ENCODE peak calls at places on chromosomes 11 and 22, in eight cellular contexts. One of them, this sample, is unnamed. For H3K9me3, the result is how much of the 10 kb centered on the place peaks cover.

GRCh38 chr22:20567993-20568417 is 60.6 kb downstream of the MED15 start:
- DNase-seq in body of pancreas: no peak
- DNase-seq in upper lobe of right lung: peak
- DNase-seq in lower lobe of right lung: no peak
- DNase-seq in HCT116: peak
- DNase-seq in CD4-positive, alpha-beta memory T cell: no peak
- DNase-seq in uterus: no peak
- DNase-seq in Peyer's patch: no peak
- DNase-seq in this sample: no peak

GRCh38 chr11:35794850-35795249 is 132.3 kb downstream of the TRIM44 start:
- DNase-seq in body of pancreas: no peak
- DNase-seq in upper lobe of right lung: no peak
- DNase-seq in lower lobe of right lung: no peak
- DNase-seq in HCT116: no peak
- DNase-seq in CD4-positive, alpha-beta memory T cell: no peak
- DNase-seq in uterus: no peak
- DNase-seq in Peyer's patch: no peak
- DNase-seq in this sample: no peak

GRCh38 chr11:30018443-30018842 is 1.6 kb upstream of the KCNA4 start:
- DNase-seq in body of pancreas: peak
- DNase-seq in upper lobe of right lung: no peak
- DNase-seq in lower lobe of right lung: no peak
- DNase-seq in HCT116: no peak
- DNase-seq in CD4-positive, alpha-beta memory T cell: no peak
- DNase-seq in uterus: no peak
- DNase-seq in Peyer's patch: no peak
- DNase-seq in this sample: no peak

GRCh38 chr11:118998822-118999221 is 884 bp downstream of the CENATAC start:
- DNase-seq in body of pancreas: no peak
- DNase-seq in upper lobe of right lung: no peak
- DNase-seq in lower lobe of right lung: no peak
- DNase-seq in HCT116: peak
- DNase-seq in CD4-positive, alpha-beta memory T cell: no peak
- DNase-seq in uterus: no peak
- DNase-seq in Peyer's patch: no peak
- DNase-seq in this sample: no peak

GRCh38 chr11:116776522-116776984 is 3.8 kb upstream of the BUD13 start:
- DNase-seq in body of pancreas: no peak
- DNase-seq in upper lobe of right lung: no peak
- DNase-seq in lower lobe of right lung: no peak
- DNase-seq in HCT116: no peak
- DNase-seq in CD4-positive, alpha-beta memory T cell: no peak
- DNase-seq in uterus: no peak
- DNase-seq in Peyer's patch: no peak
- DNase-seq in this sample: no peak

GRCh38 chr11:68312117-68312779 is at the start of gene LRP5:
- DNase-seq in body of pancreas: peak
- DNase-seq in upper lobe of right lung: peak
- DNase-seq in lower lobe of right lung: no peak
- DNase-seq in HCT116: no peak
- DNase-seq in CD4-positive, alpha-beta memory T cell: no peak
- DNase-seq in uterus: no peak
- DNase-seq in Peyer's patch: peak
- DNase-seq in this sample: peak

GRCh38 chr11:115333106-115333505 is 171.1 kb downstream of the CADM1 start:
- DNase-seq in body of pancreas: no peak
- DNase-seq in upper lobe of right lung: no peak
- DNase-seq in lower lobe of right lung: no peak
- DNase-seq in HCT116: no peak
- DNase-seq in CD4-positive, alpha-beta memory T cell: no peak
- DNase-seq in uterus: no peak
- DNase-seq in Peyer's patch: no peak
- DNase-seq in this sample: no peak

GRCh38 chr22:23763579-23764331 is 965 bp downstream of the C22orf15 start:
- DNase-seq in body of pancreas: no peak
- DNase-seq in upper lobe of right lung: peak
- DNase-seq in lower lobe of right lung: peak
- DNase-seq in HCT116: no peak
- DNase-seq in CD4-positive, alpha-beta memory T cell: peak
- DNase-seq in uterus: no peak
- DNase-seq in Peyer's patch: peak
- DNase-seq in this sample: no peak

GRCh38 chr11:133952199-133953190 is 4.3 kb downstream of the IGSF9B start:
- DNase-seq in body of pancreas: no peak
- DNase-seq in upper lobe of right lung: no peak
- DNase-seq in lower lobe of right lung: no peak
- DNase-seq in HCT116: no peak
- DNase-seq in CD4-positive, alpha-beta memory T cell: no peak
- DNase-seq in uterus: no peak
- DNase-seq in Peyer's patch: no peak
- DNase-seq in this sample: no peak

DNA sequence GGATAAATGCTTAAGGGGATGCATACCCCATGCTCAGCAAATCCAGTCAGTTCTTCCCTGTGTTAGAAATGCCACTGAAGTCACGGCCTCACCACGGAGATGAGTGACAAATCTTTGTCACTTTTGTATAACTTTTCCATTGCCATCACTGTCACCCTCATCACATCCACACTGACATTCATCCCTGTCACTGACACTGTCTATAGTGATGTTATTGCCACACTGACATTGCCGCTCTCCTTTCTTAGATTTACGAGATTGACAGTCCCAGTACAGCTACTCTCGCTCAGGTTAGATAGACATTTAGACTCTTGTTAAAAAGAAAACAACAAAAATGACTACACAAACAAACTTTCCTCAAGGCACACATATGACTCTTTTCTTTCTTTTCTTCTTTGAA is 910.7 kb upstream of the CNTN5 start:
- DNase-seq in body of pancreas: no peak
- DNase-seq in upper lobe of right lung: no peak
- DNase-seq in lower lobe of right lung: no peak
- DNase-seq in HCT116: no peak
- DNase-seq in CD4-positive, alpha-beta memory T cell: no peak
- DNase-seq in uterus: no peak
- DNase-seq in Peyer's patch: no peak
- DNase-seq in this sample: no peak
- H3K9me3 ChIP-seq in body of pancreas: under half
- H3K9me3 ChIP-seq in upper lobe of right lung: under half
- H3K9me3 ChIP-seq in lower lobe of right lung: under half
- H3K9me3 ChIP-seq in HCT116: under half
- H3K9me3 ChIP-seq in CD4-positive, alpha-beta memory T cell: under half
- H3K9me3 ChIP-seq in uterus: under half
- H3K9me3 ChIP-seq in Peyer's patch: under half
- H3K9me3 ChIP-seq in this sample: under half

DNA sequence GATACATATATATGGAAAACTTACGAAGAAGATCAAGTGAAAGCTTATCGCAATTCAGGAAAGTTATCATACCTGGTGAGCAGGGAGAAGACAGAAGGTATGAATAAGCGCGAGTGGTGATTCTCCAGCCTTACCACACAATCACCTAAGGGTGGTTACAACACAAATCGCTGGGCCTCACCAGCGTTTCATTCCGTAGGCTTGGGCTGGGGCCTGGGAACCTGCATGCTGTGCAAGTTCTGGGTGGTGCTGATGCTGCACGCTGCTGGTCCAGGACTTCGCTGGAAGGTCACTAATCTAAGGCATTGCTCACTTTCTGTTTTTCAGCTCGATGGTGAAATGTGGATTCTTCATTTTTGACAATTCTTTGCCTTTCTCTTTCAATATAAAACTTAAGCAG is 76.6 kb upstream of the SLC25A18 start:
- DNase-seq in body of pancreas: peak
- DNase-seq in upper lobe of right lung: no peak
- DNase-seq in lower lobe of right lung: no peak
- DNase-seq in HCT116: no peak
- DNase-seq in CD4-positive, alpha-beta memory T cell: no peak
- DNase-seq in uterus: no peak
- DNase-seq in Peyer's patch: no peak
- DNase-seq in this sample: no peak
- H3K27ac ChIP-seq in body of pancreas: peak
- H3K27ac ChIP-seq in upper lobe of right lung: no peak
- H3K27ac ChIP-seq in lower lobe of right lung: no peak
- H3K27ac ChIP-seq in HCT116: no peak
- H3K27ac ChIP-seq in CD4-positive, alpha-beta memory T cell: no peak
- H3K27ac ChIP-seq in uterus: no peak
- H3K27ac ChIP-seq in Peyer's patch: no peak
- H3K27ac ChIP-seq in this sample: no peak

GRCh38 chr11:77789061-77789730 is 31.3 kb downstream of the RSF1 start:
- DNase-seq in body of pancreas: no peak
- DNase-seq in upper lobe of right lung: no peak
- DNase-seq in lower lobe of right lung: no peak
- DNase-seq in HCT116: no peak
- DNase-seq in CD4-positive, alpha-beta memory T cell: no peak
- DNase-seq in uterus: no peak
- DNase-seq in Peyer's patch: no peak
- DNase-seq in this sample: no peak

GRCh38 chr11:77791301-77791700 is 29.2 kb downstream of the RSF1 start:
- DNase-seq in body of pancreas: no peak
- DNase-seq in upper lobe of right lung: no peak
- DNase-seq in lower lobe of right lung: no peak
- DNase-seq in HCT116: no peak
- DNase-seq in CD4-positive, alpha-beta memory T cell: no peak
- DNase-seq in uterus: no peak
- DNase-seq in Peyer's patch: no peak
- DNase-seq in this sample: no peak

GRCh38 chr11:77789731-77790476 is 30.6 kb downstream of the RSF1 start:
- DNase-seq in body of pancreas: no peak
- DNase-seq in upper lobe of right lung: no peak
- DNase-seq in lower lobe of right lung: no peak
- DNase-seq in HCT116: no peak
- DNase-seq in CD4-positive, alpha-beta memory T cell: no peak
- DNase-seq in uterus: no peak
- DNase-seq in Peyer's patch: no peak
- DNase-seq in this sample: no peak

GRCh38 chr11:77799338-77799737 is 21.2 kb downstream of the RSF1 start:
- DNase-seq in body of pancreas: no peak
- DNase-seq in upper lobe of right lung: no peak
- DNase-seq in lower lobe of right lung: no peak
- DNase-seq in HCT116: no peak
- DNase-seq in CD4-positive, alpha-beta memory T cell: no peak
- DNase-seq in uterus: no peak
- DNase-seq in Peyer's patch: no peak
- DNase-seq in this sample: no peak

DNA sequence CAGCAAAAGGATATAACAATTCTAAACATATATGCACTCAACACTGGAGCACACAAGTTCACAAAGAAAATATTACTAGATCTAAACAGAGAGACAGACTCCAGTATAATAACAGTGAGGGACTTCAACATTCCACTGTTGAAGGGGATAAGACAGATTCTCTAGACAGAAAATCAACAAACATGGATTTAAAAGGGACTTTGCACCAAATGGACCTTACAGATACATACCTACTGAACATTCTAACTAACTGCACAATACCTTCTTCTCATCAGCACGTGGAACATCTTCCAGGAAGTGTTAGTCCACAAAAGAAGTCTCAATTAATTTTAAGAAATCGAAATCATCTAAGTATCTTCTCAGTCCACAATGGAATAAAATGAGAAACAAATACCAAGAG is 26.6 kb downstream of the RSF1 start:
- DNase-seq in body of pancreas: no peak
- DNase-seq in upper lobe of right lung: no peak
- DNase-seq in lower lobe of right lung: no peak
- DNase-seq in HCT116: no peak
- DNase-seq in CD4-positive, alpha-beta memory T cell: no peak
- DNase-seq in uterus: no peak
- DNase-seq in Peyer's patch: no peak
- DNase-seq in this sample: no peak
- H3K9me3 ChIP-seq in body of pancreas: under half
- H3K9me3 ChIP-seq in upper lobe of right lung: under half
- H3K9me3 ChIP-seq in lower lobe of right lung: under half
- H3K9me3 ChIP-seq in HCT116: under half
- H3K9me3 ChIP-seq in CD4-positive, alpha-beta memory T cell: under half
- H3K9me3 ChIP-seq in uterus: under half
- H3K9me3 ChIP-seq in Peyer's patch: under half
- H3K9me3 ChIP-seq in this sample: under half

DNA sequence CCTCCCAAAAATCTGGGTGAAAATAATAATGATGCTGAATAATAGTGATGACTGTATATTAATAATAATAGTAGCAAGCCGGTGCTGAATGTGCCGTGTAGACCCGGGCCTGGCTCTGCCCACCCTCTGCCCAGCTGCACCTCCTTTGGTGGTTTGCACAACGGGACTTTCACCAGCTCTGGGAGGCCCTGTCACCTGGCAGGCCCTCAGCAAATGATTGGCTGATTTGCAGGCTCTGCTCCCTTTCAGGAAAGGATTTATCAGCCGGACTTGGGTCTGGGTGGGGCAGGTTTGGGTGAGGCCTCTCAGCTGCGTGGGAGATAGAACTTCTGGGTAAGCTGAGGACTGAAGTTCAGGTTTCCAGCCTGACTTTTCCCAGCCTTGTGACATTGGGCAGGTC is 21.4 kb downstream of the KIAA1671 start:
- DNase-seq in body of pancreas: no peak
- DNase-seq in upper lobe of right lung: no peak
- DNase-seq in lower lobe of right lung: no peak
- DNase-seq in HCT116: no peak
- DNase-seq in CD4-positive, alpha-beta memory T cell: no peak
- DNase-seq in uterus: no peak
- DNase-seq in Peyer's patch: peak
- DNase-seq in this sample: peak
- H3K27ac ChIP-seq in body of pancreas: no peak
- H3K27ac ChIP-seq in upper lobe of right lung: no peak
- H3K27ac ChIP-seq in lower lobe of right lung: no peak
- H3K27ac ChIP-seq in HCT116: no peak
- H3K27ac ChIP-seq in CD4-positive, alpha-beta memory T cell: no peak
- H3K27ac ChIP-seq in uterus: no peak
- H3K27ac ChIP-seq in Peyer's patch: peak
- H3K27ac ChIP-seq in this sample: peak

GRCh38 chr11:70719516-70719915 is 321.2 kb downstream of the CTTN start:
- DNase-seq in body of pancreas: no peak
- DNase-seq in upper lobe of right lung: no peak
- DNase-seq in lower lobe of right lung: peak
- DNase-seq in HCT116: no peak
- DNase-seq in CD4-positive, alpha-beta memory T cell: no peak
- DNase-seq in uterus: no peak
- DNase-seq in Peyer's patch: no peak
- DNase-seq in this sample: no peak

GRCh38 chr11:70717961-70718595 is 319.7 kb downstream of the CTTN start:
- DNase-seq in body of pancreas: no peak
- DNase-seq in upper lobe of right lung: no peak
- DNase-seq in lower lobe of right lung: peak
- DNase-seq in HCT116: no peak
- DNase-seq in CD4-positive, alpha-beta memory T cell: no peak
- DNase-seq in uterus: no peak
- DNase-seq in Peyer's patch: no peak
- DNase-seq in this sample: no peak

GRCh38 chr11:70716986-70717775 is 318.9 kb downstream of the CTTN start:
- DNase-seq in body of pancreas: no peak
- DNase-seq in upper lobe of right lung: no peak
- DNase-seq in lower lobe of right lung: peak
- DNase-seq in HCT116: no peak
- DNase-seq in CD4-positive, alpha-beta memory T cell: no peak
- DNase-seq in uterus: no peak
- DNase-seq in Peyer's patch: no peak
- DNase-seq in this sample: no peak

GRCh38 chr11:70720291-70720690 is 322.0 kb downstream of the CTTN start:
- DNase-seq in body of pancreas: no peak
- DNase-seq in upper lobe of right lung: no peak
- DNase-seq in lower lobe of right lung: peak
- DNase-seq in HCT116: no peak
- DNase-seq in CD4-positive, alpha-beta memory T cell: no peak
- DNase-seq in uterus: no peak
- DNase-seq in Peyer's patch: no peak
- DNase-seq in this sample: no peak

GRCh38 chr11:70721006-70721405 is 322.7 kb downstream of the CTTN start:
- DNase-seq in body of pancreas: no peak
- DNase-seq in upper lobe of right lung: no peak
- DNase-seq in lower lobe of right lung: peak
- DNase-seq in HCT116: no peak
- DNase-seq in CD4-positive, alpha-beta memory T cell: no peak
- DNase-seq in uterus: no peak
- DNase-seq in Peyer's patch: no peak
- DNase-seq in this sample: no peak
- H3K9me3 ChIP-seq in body of pancreas: under half
- H3K9me3 ChIP-seq in upper lobe of right lung: under half
- H3K9me3 ChIP-seq in lower lobe of right lung: under half
- H3K9me3 ChIP-seq in HCT116: under half
- H3K9me3 ChIP-seq in CD4-positive, alpha-beta memory T cell: under half
- H3K9me3 ChIP-seq in uterus: under half
- H3K9me3 ChIP-seq in Peyer's patch: under half
- H3K9me3 ChIP-seq in this sample: under half

This sample was measured in transverse colon.